ENCODE peak calls at places on chromosomes 7 and 10, in seven cellular contexts. One of them, this sample, is unnamed.

GRCh38 chr10:101072923-101073322 is 11.1 kb downstream of the KAZALD1 start:
- DNase-seq in IMR-90: no peak
- DNase-seq in H1: no peak
- DNase-seq in H9: no peak
- DNase-seq in mesenchymal stem cell: no peak
- DNase-seq in neuronal stem cell: no peak
- DNase-seq in trophoblast cell: no peak
- DNase-seq in this sample: no peak

GRCh38 chr7:158684329-158684728 is 20.3 kb downstream of the NCAPG2 start:
- DNase-seq in neuronal stem cell: no peak
- DNase-seq in trophoblast cell: peak; percentile 57
- DNase-seq in H1: no peak
- DNase-seq in mesenchymal stem cell: no peak
- DNase-seq in H9: no peak
- DNase-seq in IMR-90: peak; percentile 36
- DNase-seq in this sample: no peak

GRCh38 chr10:74932648-74933047 is 106.2 kb downstream of the KAT6B start:
- DNase-seq in H1: no peak
- DNase-seq in neuronal stem cell: no peak
- DNase-seq in trophoblast cell: no peak
- DNase-seq in mesenchymal stem cell: no peak
- DNase-seq in IMR-90: no peak
- DNase-seq in H9: no peak
- DNase-seq in this sample: no peak

GRCh38 chr10:111990734-111991133 is 192.8 kb downstream of the GPAM start:
- DNase-seq in H9: no peak
- DNase-seq in neuronal stem cell: no peak
- DNase-seq in trophoblast cell: no peak
- DNase-seq in mesenchymal stem cell: no peak
- DNase-seq in H1: no peak
- DNase-seq in IMR-90: no peak
- DNase-seq in this sample: peak; percentile 54

GRCh38 chr7:117110480-117111315 is 157.4 kb downstream of the ST7 start:
- DNase-seq in IMR-90: no peak
- DNase-seq in H9: no peak
- DNase-seq in mesenchymal stem cell: peak; percentile 65
- DNase-seq in trophoblast cell: no peak
- DNase-seq in neuronal stem cell: no peak
- DNase-seq in H1: no peak
- DNase-seq in this sample: no peak

GRCh38 chr7:37247881-37248280 is 200.8 kb downstream of the ELMO1 start:
- DNase-seq in trophoblast cell: peak; percentile 19
- DNase-seq in H1: no peak
- DNase-seq in neuronal stem cell: no peak
- DNase-seq in IMR-90: peak; percentile 16
- DNase-seq in mesenchymal stem cell: peak; percentile 10
- DNase-seq in H9: peak; percentile 74
- DNase-seq in this sample: peak; percentile 91

GRCh38 chr10:123391275-123392028 is 237.2 kb downstream of the BUB3 start:
- DNase-seq in mesenchymal stem cell: no peak
- DNase-seq in IMR-90: no peak
- DNase-seq in trophoblast cell: no peak
- DNase-seq in H9: no peak
- DNase-seq in neuronal stem cell: no peak
- DNase-seq in H1: no peak
- DNase-seq in this sample: no peak

GRCh38 chr7:17939111-17939669 is 1.1 kb downstream of the SNX13 start:
- DNase-seq in H1: no peak
- DNase-seq in neuronal stem cell: peak; percentile 6
- DNase-seq in mesenchymal stem cell: peak; percentile 52
- DNase-seq in H9: no peak
- DNase-seq in trophoblast cell: peak; percentile 24
- DNase-seq in IMR-90: peak; percentile 30
- DNase-seq in this sample: no peak

GRCh38 chr7:130149575-130150139 is 55.5 kb downstream of the TMEM209 start:
- DNase-seq in trophoblast cell: no peak
- DNase-seq in neuronal stem cell: no peak
- DNase-seq in H9: no peak
- DNase-seq in mesenchymal stem cell: no peak
- DNase-seq in H1: peak; percentile 47
- DNase-seq in IMR-90: no peak
- DNase-seq in this sample: no peak

GRCh38 chr7:45347804-45348203 is 190.2 kb downstream of the RAMP3 start:
- DNase-seq in trophoblast cell: peak; percentile 90
- DNase-seq in H9: no peak
- DNase-seq in mesenchymal stem cell: no peak
- DNase-seq in H1: no peak
- DNase-seq in IMR-90: peak; percentile 10
- DNase-seq in neuronal stem cell: no peak
- DNase-seq in this sample: peak; percentile 95

GRCh38 chr7:86164827-86165226 is 478.9 kb upstream of the GRM3 start:
- DNase-seq in trophoblast cell: no peak
- DNase-seq in neuronal stem cell: no peak
- DNase-seq in mesenchymal stem cell: no peak
- DNase-seq in H1: no peak
- DNase-seq in IMR-90: no peak
- DNase-seq in H9: no peak
- DNase-seq in this sample: no peak

GRCh38 chr7:135712182-135712782 is 15.7 kb downstream of the SLC13A4 start:
- DNase-seq in trophoblast cell: no peak
- DNase-seq in H1: no peak
- DNase-seq in neuronal stem cell: no peak
- DNase-seq in H9: no peak
- DNase-seq in IMR-90: no peak
- DNase-seq in mesenchymal stem cell: no peak
- DNase-seq in this sample: no peak

DNA sequence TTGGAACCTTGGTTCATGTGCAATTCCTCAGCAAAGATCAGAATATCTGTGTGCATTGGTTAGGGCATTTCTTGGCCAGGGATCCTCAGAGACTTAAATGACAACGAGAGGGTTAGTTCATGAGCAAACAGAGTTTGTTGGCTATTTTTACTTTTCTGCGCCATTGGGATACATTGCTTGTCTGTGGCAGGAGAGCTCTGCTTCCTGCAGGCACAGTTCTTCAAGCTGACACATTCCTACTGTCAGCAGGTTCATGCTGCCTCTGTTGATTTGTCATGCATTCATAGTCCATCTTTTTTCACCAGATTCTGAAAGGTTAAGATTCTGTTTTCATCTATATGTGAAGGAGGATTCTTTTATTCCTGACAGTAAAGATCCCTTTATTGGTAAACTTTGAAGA is 139.4 kb downstream of the TMEM178B start:
- DNase-seq in neuronal stem cell: no peak
- DNase-seq in H1: no peak
- DNase-seq in mesenchymal stem cell: no peak
- DNase-seq in trophoblast cell: no peak
- DNase-seq in IMR-90: no peak
- DNase-seq in H9: no peak
- DNase-seq in this sample: no peak
- H3K23ac ChIP-seq in neuronal stem cell: no peak overlapping the region
- H3K23ac ChIP-seq in H1: no peak overlapping the region
- H3K23ac ChIP-seq in mesenchymal stem cell: no peak overlapping the region
- H3K23ac ChIP-seq in trophoblast cell: no peak overlapping the region
- H3K23ac ChIP-seq in IMR-90: no peak overlapping the region
- H3K23ac ChIP-seq in H9: no peak overlapping the region
- H3K23ac ChIP-seq in this sample: no peak overlapping the region

GRCh38 chr10:23034790-23035189 is 60.6 kb upstream of the MSRB2 start:
- DNase-seq in mesenchymal stem cell: no peak
- DNase-seq in neuronal stem cell: no peak
- DNase-seq in trophoblast cell: no peak
- DNase-seq in H1: no peak
- DNase-seq in H9: no peak
- DNase-seq in IMR-90: no peak
- DNase-seq in this sample: no peak
- H3K23ac ChIP-seq in mesenchymal stem cell: no peak overlapping the region
- H3K23ac ChIP-seq in neuronal stem cell: no peak overlapping the region
- H3K23ac ChIP-seq in trophoblast cell: no peak overlapping the region
- H3K23ac ChIP-seq in H1: no peak overlapping the region
- H3K23ac ChIP-seq in H9: no peak overlapping the region
- H3K23ac ChIP-seq in IMR-90: no peak overlapping the region
- H3K23ac ChIP-seq in this sample: no peak overlapping the region

DNA sequence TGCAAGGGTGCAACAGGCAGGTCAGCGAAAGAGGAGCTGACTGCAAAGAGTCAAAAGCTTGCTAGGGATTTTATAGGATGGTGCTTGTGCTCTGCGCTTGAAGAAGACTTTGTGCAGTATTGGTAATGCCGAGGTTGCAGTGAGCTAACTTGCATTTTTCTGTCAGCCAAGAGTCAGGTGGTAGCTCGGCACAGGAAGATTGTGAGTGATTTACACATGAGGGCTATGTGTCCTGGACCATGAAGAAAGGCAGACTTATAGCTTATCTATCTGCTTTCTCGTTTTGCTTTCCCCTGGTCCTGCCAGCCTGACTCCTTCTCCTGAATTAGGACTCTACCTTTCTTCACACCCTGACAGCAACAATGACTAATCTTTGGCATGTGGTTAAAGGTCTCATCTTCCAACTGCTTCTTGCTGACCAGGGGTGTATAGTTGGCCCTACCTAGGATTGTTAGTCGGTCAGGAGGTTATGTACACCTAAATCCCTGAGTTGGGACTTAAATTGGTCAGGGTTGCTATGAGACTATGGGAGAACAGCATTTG is 4.1 kb upstream of the SYPL1 start:
- DNase-seq in neuronal stem cell: no peak
- DNase-seq in H1: no peak
- DNase-seq in IMR-90: no peak
- DNase-seq in H9: no peak
- DNase-seq in trophoblast cell: peak; percentile 43
- DNase-seq in mesenchymal stem cell: no peak
- DNase-seq in this sample: no peak
- H3K23ac ChIP-seq in neuronal stem cell: no peak overlapping the region
- H3K23ac ChIP-seq in H1: no peak overlapping the region
- H3K23ac ChIP-seq in IMR-90: no peak overlapping the region
- H3K23ac ChIP-seq in H9: no peak overlapping the region
- H3K23ac ChIP-seq in trophoblast cell: no peak overlapping the region
- H3K23ac ChIP-seq in mesenchymal stem cell: no peak overlapping the region
- H3K23ac ChIP-seq in this sample: no peak overlapping the region

GRCh38 chr10:126227762-126228134 is 160.5 kb downstream of the ADAM12 start:
- DNase-seq in mesenchymal stem cell: no peak
- DNase-seq in IMR-90: peak; percentile 75
- DNase-seq in H1: no peak
- DNase-seq in neuronal stem cell: no peak
- DNase-seq in H9: no peak
- DNase-seq in trophoblast cell: no peak
- DNase-seq in this sample: no peak
- H3K23ac ChIP-seq in mesenchymal stem cell: no peak overlapping the region
- H3K23ac ChIP-seq in IMR-90: peak overlapping the region; percentile 79
- H3K23ac ChIP-seq in H1: no peak overlapping the region
- H3K23ac ChIP-seq in neuronal stem cell: no peak overlapping the region
- H3K23ac ChIP-seq in H9: no peak overlapping the region
- H3K23ac ChIP-seq in trophoblast cell: no peak overlapping the region
- H3K23ac ChIP-seq in this sample: no peak overlapping the region

DNA sequence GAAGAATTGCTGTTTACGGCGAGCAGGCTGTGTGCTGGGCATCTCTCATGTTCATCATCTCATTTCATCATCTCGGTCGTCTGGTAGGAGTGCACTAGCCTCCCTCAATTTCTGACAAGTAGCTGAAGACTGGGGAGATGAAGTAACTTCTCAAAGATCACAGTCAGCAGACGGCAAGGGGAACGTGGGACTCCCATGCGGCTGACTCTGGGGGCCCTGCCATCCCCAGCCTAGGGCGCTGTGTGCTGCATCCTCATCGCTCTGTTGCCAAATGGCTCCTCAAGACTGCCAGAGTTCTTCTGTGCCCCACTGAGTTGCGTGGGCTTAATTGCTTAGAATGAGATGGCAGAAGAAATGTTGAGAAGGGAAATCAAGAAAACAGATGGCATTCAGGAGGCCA is 72.8 kb downstream of the ADARB2 start:
- DNase-seq in H9: no peak
- DNase-seq in H1: no peak
- DNase-seq in trophoblast cell: no peak
- DNase-seq in neuronal stem cell: no peak
- DNase-seq in mesenchymal stem cell: no peak
- DNase-seq in IMR-90: no peak
- DNase-seq in this sample: no peak
- H3K23ac ChIP-seq in H9: no peak overlapping the region
- H3K23ac ChIP-seq in H1: no peak overlapping the region
- H3K23ac ChIP-seq in trophoblast cell: no peak overlapping the region
- H3K23ac ChIP-seq in neuronal stem cell: peak overlapping the region; percentile 27
- H3K23ac ChIP-seq in mesenchymal stem cell: no peak overlapping the region
- H3K23ac ChIP-seq in IMR-90: no peak overlapping the region
- H3K23ac ChIP-seq in this sample: no peak overlapping the region